ENCODE peak calls at places on chromosome 4, in five cellular contexts. V is mesenchymal stem cell, R is H9, K is neuronal stem cell, T is trophoblast cell. L is an unnamed sample. For H3K4me1, the result is how much of the 10 kb centered on the place peaks cover.

GRCh38 chr4:116229420-116229819 is 856.0 kb downstream of the TRAM1L1 start:
- DNase-seq in V (no peak), R (no peak), K (no peak), T (no peak), L (no peak)

GRCh38 chr4:77922158-77923094 is 59.8 kb downstream of the MRPL1 start:
- DNase-seq in V (no peak), R (no peak), K (no peak), T (peak), L (peak)

GRCh38 chr4:181150173-181150572 is 1093.0 kb upstream of the TENM3 start:
- DNase-seq in V (no peak), R (no peak), K (no peak), T (no peak), L (no peak)

GRCh38 chr4:52102587-52102986 is 51.5 kb downstream of the SPATA18 start:
- DNase-seq in V (no peak), R (no peak), K (no peak), T (no peak), L (peak)

GRCh38 chr4:107183155-107183774 is 147.2 kb upstream of the DKK2 start:
- DNase-seq in V (peak), R (no peak), K (peak), T (peak), L (peak)

GRCh38 chr4:32216502-32216901 is 1496.3 kb downstream of the PCDH7 start:
- DNase-seq in V (no peak), R (no peak), K (no peak), T (no peak), L (no peak)

GRCh38 chr4:98658287-98659105 is at the start of gene TSPAN5:
- DNase-seq in V (peak), R (peak), K (peak), T (peak), L (peak)

GRCh38 chr4:106659386-106659785 is 290.8 kb upstream of the GIMD1 start:
- DNase-seq in V (peak), R (no peak), K (no peak), T (no peak), L (no peak)

GRCh38 chr4:10180927-10181744 is 64.5 kb upstream of the WDR1 start:
- DNase-seq in V (no peak), R (no peak), K (no peak), T (peak), L (peak)

GRCh38 chr4:165827018-165827417 is 46.0 kb upstream of the TLL1 start:
- DNase-seq in V (no peak), R (no peak), K (no peak), T (no peak), L (no peak)

GRCh38 chr4:1660948-1661677 is 23.0 kb downstream of the FAM53A start:
- DNase-seq in V (no peak), R (no peak), K (no peak), T (no peak), L (no peak)

GRCh38 chr4:62914758-62915157 is 1494.5 kb downstream of the TECRL start:
- DNase-seq in V (no peak), R (no peak), K (no peak), T (no peak), L (no peak)

GRCh38 chr4:1743551-1743950 is 22.2 kb downstream of the TACC3 start:
- DNase-seq in V (no peak), R (no peak), K (no peak), T (no peak), L (no peak)

GRCh38 chr4:181858746-181859145 is 384.5 kb upstream of the TENM3 start:
- DNase-seq in V (no peak), R (no peak), K (no peak), T (no peak), L (no peak)

GRCh38 chr4:153649572-153649991 is 34.5 kb upstream of the TLR2 start:
- DNase-seq in V (peak), R (no peak), K (no peak), T (peak), L (peak)

GRCh38 chr4:10015140-10015753 is 6.0 kb downstream of the SLC2A9 start:
- DNase-seq in V (no peak), R (peak), K (peak), T (peak), L (peak)

GRCh38 chr4:115090483-115091075 is 22.8 kb downstream of the NDST4 start:
- DNase-seq in V (peak), R (no peak), K (peak), T (peak), L (peak)

GRCh38 chr4:1248262-1249147 is at the start of gene CTBP1:
- DNase-seq in V (peak), R (peak), K (peak), T (peak), L (peak)

GRCh38 chr4:180828455-180829018 is 1414.7 kb upstream of the TENM3 start:
- DNase-seq in V (peak), R (no peak), K (peak), T (peak), L (peak)

GRCh38 chr4:145697332-145697731 is 17.4 kb downstream of the C4orf51 start:
- DNase-seq in V (no peak), R (no peak), K (no peak), T (no peak), L (no peak)

GRCh38 chr4:145694929-145695328 is 15.0 kb downstream of the C4orf51 start:
- DNase-seq in V (no peak), R (no peak), K (no peak), T (no peak), L (peak)

GRCh38 chr4:145703850-145704528 is 24.0 kb downstream of the C4orf51 start:
- DNase-seq in V (no peak), R (no peak), K (no peak), T (peak), L (no peak)

DNA sequence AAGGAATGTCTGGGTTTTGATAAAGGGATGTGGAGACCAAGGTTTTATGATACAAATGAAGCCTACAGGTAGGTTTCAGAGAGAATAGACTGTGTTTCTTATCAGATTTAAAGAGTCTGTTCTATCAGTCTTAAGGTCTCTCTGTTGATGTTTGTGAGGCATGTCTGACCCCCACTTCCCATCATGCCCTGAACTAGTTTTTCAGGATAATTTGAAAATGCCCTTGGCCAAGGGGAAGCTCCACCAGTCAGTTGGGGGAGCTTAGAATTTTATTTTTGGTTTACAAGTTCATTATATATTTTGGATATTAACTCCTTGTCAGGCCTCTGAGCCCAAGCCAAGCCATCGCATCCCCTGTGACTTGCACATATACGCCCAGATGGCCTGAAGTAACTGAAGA is 18.6 kb downstream of the C4orf51 start:
- DNase-seq in V (no peak), R (no peak), K (no peak), T (no peak), L (no peak)
- H3K18ac ChIP-seq in V (no peak), R (no peak), K (no peak), T (no peak), L (no peak)

DNA sequence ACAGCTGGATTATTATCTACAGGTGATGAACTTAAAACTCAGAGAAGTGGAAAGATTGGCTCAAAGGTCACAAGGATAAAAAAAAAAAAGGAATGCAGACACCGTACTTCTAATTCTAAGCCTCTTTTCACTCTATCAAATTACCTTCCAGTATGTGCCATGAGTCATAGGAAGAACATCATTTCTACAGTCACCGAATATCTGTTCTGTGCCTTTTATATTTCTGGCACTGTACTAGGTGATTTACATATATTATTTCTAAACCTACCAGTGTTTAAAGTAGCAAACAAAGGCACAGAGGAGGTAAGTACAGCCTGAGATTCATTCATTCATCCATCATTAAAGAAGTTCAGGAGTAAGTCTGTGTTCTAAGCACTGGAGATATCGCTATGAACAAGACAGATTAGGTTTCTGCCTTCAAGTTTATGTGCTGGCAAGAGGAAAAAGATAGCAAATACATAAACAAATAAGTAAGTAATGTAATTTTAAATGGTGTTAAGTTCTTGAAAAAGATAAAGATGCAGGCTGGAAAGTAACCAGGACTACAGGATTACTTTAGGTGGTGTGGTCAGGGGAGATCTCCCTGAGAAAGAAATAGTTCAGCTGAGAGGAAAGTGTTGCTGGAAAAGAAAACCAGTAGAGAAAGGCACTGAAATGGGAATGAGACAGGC is 65.3 kb downstream of the PALLD start:
- DNase-seq in V (no peak), R (no peak), K (no peak), T (peak), L (peak)
- H2AFZ ChIP-seq in V (no peak), R (no peak), K (peak), T (peak), L (peak)

GRCh38 chr4:125325733-125326132 is 11.0 kb downstream of the FAT4 start:
- DNase-seq in V (no peak), R (no peak), K (no peak), T (no peak), L (no peak)

GRCh38 chr4:125321709-125322362 is 7.1 kb downstream of the FAT4 start:
- DNase-seq in V (peak), R (no peak), K (no peak), T (no peak), L (peak)

GRCh38 chr4:125322363-125322730 is 7.6 kb downstream of the FAT4 start:
- DNase-seq in V (no peak), R (no peak), K (no peak), T (no peak), L (peak)

GRCh38 chr4:125319311-125319710 is 4.6 kb downstream of the FAT4 start:
- DNase-seq in V (no peak), R (no peak), K (no peak), T (no peak), L (peak)

DNA sequence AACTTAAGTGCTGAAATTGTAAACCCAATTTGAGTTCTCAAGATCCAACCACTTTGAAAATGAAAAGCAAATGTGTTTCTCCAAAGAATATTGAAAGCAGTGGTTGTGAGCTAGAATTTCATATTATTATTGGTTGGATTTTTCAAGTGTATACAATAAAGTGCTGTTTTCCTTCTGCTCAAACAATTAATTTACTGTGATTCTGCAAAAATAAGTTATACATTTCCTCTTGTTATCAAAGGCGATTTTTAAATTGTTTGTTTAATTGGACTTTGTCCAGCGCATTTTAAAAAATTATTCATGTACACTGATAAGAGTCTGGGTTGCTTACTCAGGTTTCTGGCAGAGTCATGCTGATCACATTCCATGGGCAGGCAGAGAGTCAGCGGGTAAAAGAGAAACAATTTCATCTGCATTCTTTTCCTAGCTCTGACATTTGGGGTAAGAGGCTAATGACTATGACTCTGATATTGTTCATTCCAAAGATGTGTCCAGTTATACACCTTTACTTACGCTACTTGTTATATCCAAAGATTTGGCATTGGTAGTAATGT is 8.9 kb downstream of the FAT4 start:
- DNase-seq in V (peak), R (no peak), K (no peak), T (peak), L (peak)
- H3K4me1 ChIP-seq in V (under half), R (under half), K (under half), T (under half), L (under half)

DNA sequence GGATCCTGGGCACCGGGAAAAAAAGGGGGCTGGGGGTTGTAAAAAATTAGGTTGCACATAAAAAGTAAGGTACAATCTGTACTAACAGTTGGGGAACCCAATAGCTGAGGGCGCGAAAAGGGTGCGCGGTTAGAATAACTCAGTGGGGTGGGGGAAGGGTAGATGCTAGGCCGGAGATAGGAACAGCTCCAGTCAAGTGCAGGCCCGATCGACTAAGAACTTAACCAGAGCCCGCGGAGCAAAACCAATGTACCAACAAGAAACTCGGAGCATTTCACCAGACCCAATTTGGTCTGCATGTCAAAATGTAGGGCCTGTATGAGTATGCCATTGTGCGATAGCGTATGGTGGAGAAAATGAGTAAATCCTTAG is 1.3 kb downstream of the HNRNPD start:
- DNase-seq in V (peak), R (no peak), K (no peak), T (peak), L (peak)
- H3K18ac ChIP-seq in V (peak), R (peak), K (no peak), T (no peak), L (no peak)

GRCh38 chr4:15428611-15429010 is 778 bp downstream of the C1QTNF7 start:
- DNase-seq in V (no peak), R (no peak), K (no peak), T (no peak), L (no peak)

GRCh38 chr4:15427715-15428114 is at the start of gene C1QTNF7:
- DNase-seq in V (peak), R (no peak), K (no peak), T (no peak), L (no peak)

GRCh38 chr4:15423285-15423711 is 4.5 kb upstream of the C1QTNF7 start:
- DNase-seq in V (no peak), R (no peak), K (no peak), T (no peak), L (no peak)

GRCh38 chr4:15425520-15425919 is 2.3 kb upstream of the C1QTNF7 start:
- DNase-seq in V (no peak), R (no peak), K (no peak), T (no peak), L (no peak)

GRCh38 chr4:15427126-15427525 is 707 bp upstream of the C1QTNF7 start:
- DNase-seq in V (peak), R (no peak), K (no peak), T (no peak), L (no peak)
- H2AFZ ChIP-seq in V (no peak), R (no peak), K (no peak), T (no peak), L (no peak)

GRCh38 chr4:137533855-137534254 is 1.6 kb upstream of the PCDH18 start:
- DNase-seq in V (no peak), R (no peak), K (no peak), T (no peak), L (no peak)
- H3K4me1 ChIP-seq in V (under half), R (under half), K (under half), T (under half), L (under half)

DNA sequence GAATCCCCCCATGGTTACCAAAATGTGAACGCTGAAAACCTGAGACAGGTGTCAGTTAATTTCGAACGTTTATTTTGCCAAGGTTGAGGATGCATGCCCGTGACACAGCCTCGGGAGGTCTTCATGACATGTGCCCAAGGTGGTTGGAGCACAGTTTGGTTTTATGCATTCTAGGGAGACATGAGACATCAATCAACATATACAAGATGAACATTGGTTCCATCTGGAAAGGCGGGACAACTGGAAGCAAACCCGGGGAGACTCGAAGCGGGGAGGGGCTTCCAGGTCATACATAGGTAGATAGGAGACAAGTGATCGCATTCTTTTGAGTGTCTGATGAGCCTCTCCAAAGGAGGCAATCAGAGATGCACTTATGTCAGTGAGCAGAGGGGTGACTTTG is 11.0 kb upstream of the SH3BP2 start:
- DNase-seq in V (no peak), R (no peak), K (no peak), T (no peak), L (no peak)
- H3K18ac ChIP-seq in V (no peak), R (no peak), K (no peak), T (no peak), L (no peak)

GRCh38 chr4:163988921-163989320 is 494.4 kb downstream of the TMA16 start:
- DNase-seq in V (no peak), R (peak), K (peak), T (no peak), L (no peak)
- H2AFZ ChIP-seq in V (no peak), R (no peak), K (no peak), T (no peak), L (no peak)

GRCh38 chr4:184645904-184646610 is 3.2 kb downstream of the CASP3 start:
- DNase-seq in V (peak), R (no peak), K (no peak), T (no peak), L (no peak)
- H3K4me1 ChIP-seq in V (under half), R (under half), K (under half), T (under half), L (under half)

GRCh38 chr4:121185960-121186359 is 21.8 kb upstream of the TNIP3 start:
- DNase-seq in V (no peak), R (no peak), K (no peak), T (no peak), L (no peak)
- H3K18ac ChIP-seq in V (no peak), R (no peak), K (no peak), T (no peak), L (no peak)

L was measured in IMR-90.